ENCODE peak calls at places on chromosomes 12 and 14, in seven cellular contexts. S is PC-3, B is tibial artery, H is heart right ventricle, N is lower lobe of right lung, W is H9, T is MCF 10A. P is an unnamed sample.

GRCh38 chr14:88352299-88353097 is 29.4 kb upstream of the KCNK10 start:
- DNase-seq in S (peak), N (no peak), B (no peak), W (no peak), H (no peak), T (no peak), P (no peak)

GRCh38 chr14:24179961-24180726 is 8.3 kb downstream of the REC8 start:
- DNase-seq in S (peak), W (no peak), B (no peak), N (no peak), H (no peak), T (no peak), P (peak)

GRCh38 chr14:65184032-65184764 is 81.9 kb upstream of the MAX start:
- DNase-seq in B (no peak), T (no peak), N (no peak), W (no peak), S (peak), H (no peak), P (peak)

GRCh38 chr14:52875707-52876106 is 75.1 kb downstream of the FERMT2 start:
- DNase-seq in H (no peak), S (no peak), N (no peak), B (no peak), W (no peak), T (no peak), P (no peak)

GRCh38 chr12:59733200-59733599 is 137.4 kb downstream of the SLC16A7 start:
- DNase-seq in S (no peak), H (no peak), B (no peak), T (no peak), W (no peak), N (no peak), P (no peak)

GRCh38 chr12:55717397-55718007 is 1.7 kb downstream of the BLOC1S1 start:
- DNase-seq in N (no peak), W (no peak), T (no peak), B (no peak), H (no peak), S (peak), P (peak)

GRCh38 chr12:100266163-100266801 is 597 bp downstream of the DEPDC4 start:
- DNase-seq in H (no peak), S (no peak), N (no peak), W (no peak), B (no peak), T (no peak), P (no peak)

GRCh38 chr12:28799337-28799736 is 349.7 kb upstream of the FAR2 start:
- DNase-seq in N (peak), S (peak), T (no peak), B (no peak), W (no peak), H (no peak), P (no peak)

GRCh38 chr12:3117628-3118027 is 40.4 kb downstream of the TSPAN9 start:
- DNase-seq in W (no peak), H (no peak), S (peak), T (peak), B (no peak), N (no peak), P (peak)

GRCh38 chr12:124488520-124488919 is 78.9 kb downstream of the NCOR2 start:
- DNase-seq in H (no peak), N (no peak), S (no peak), W (no peak), B (no peak), T (no peak), P (no peak)

GRCh38 chr14:93056840-93057585 is 58.7 kb downstream of the ITPK1 start:
- DNase-seq in N (no peak), S (no peak), H (no peak), B (peak), T (no peak), W (no peak), P (peak)

GRCh38 chr12:112241176-112241575 is 115.8 kb downstream of the TRAFD1 start:
- DNase-seq in N (no peak), W (no peak), S (no peak), B (no peak), H (no peak), T (no peak), P (no peak)

GRCh38 chr12:66692170-66692569 is 13.3 kb upstream of the GRIP1 start:
- DNase-seq in N (no peak), T (no peak), W (no peak), S (no peak), B (no peak), H (no peak), P (no peak)

GRCh38 chr12:72523754-72524153 is 251.6 kb downstream of the TRHDE start:
- DNase-seq in B (no peak), T (no peak), N (no peak), H (no peak), S (no peak), W (no peak), P (no peak)

GRCh38 chr12:31224768-31225448 is 101.0 kb downstream of the SINHCAF start:
- DNase-seq in W (no peak), S (no peak), H (no peak), T (no peak), B (no peak), N (no peak), P (no peak)

GRCh38 chr12:49585477-49586445 is 17.8 kb upstream of the MCRS1 start:
- DNase-seq in T (no peak), B (no peak), N (no peak), S (no peak), W (no peak), H (no peak), P (no peak)

GRCh38 chr14:98959958-98960616 is 311.9 kb downstream of the BCL11B start:
- DNase-seq in W (peak), T (no peak), S (no peak), N (no peak), B (no peak), H (no peak), P (no peak)

GRCh38 chr12:53071591-53072551 is 7.3 kb downstream of the SPRYD3 start:
- DNase-seq in S (no peak), N (no peak), W (peak), H (peak), B (peak), T (no peak), P (no peak)

GRCh38 chr14:99562848-99563748 is 40.9 kb downstream of the CCDC85C start:
- DNase-seq in W (peak), H (peak), S (peak), T (peak), N (peak), B (peak), P (no peak)

GRCh38 chr12:106897082-106897481 is 58.6 kb upstream of the TMEM263 start:
- DNase-seq in S (peak), B (no peak), N (no peak), W (no peak), T (peak), H (no peak), P (peak)

GRCh38 chr14:23567186-23568020 is at the start of gene AP1G2:
- DNase-seq in B (peak), H (peak), W (peak), S (peak), T (peak), N (peak), P (peak)

GRCh38 chr14:99502989-99503421 is 21.8 kb downstream of the CCNK start:
- DNase-seq in H (no peak), W (peak), T (no peak), S (no peak), N (no peak), B (no peak), P (no peak)

GRCh38 chr14:28608438-28608837 is 158.1 kb upstream of the FOXG1 start:
- DNase-seq in S (no peak), B (no peak), H (no peak), T (no peak), W (no peak), N (no peak), P (no peak)

GRCh38 chr12:55736076-55736475 is 6.8 kb upstream of the GDF11 start:
- DNase-seq in W (no peak), H (no peak), B (no peak), N (no peak), T (no peak), S (no peak), P (no peak)

GRCh38 chr12:26029741-26030033 is 71.2 kb downstream of the RASSF8 start:
- DNase-seq in B (no peak), S (no peak), T (no peak), H (no peak), W (no peak), N (no peak), P (no peak)

GRCh38 chr14:22386924-22387775 is 201.9 kb downstream of the DAD1 start:
- DNase-seq in B (no peak), S (peak), N (peak), W (peak), H (peak), T (peak), P (peak)

GRCh38 chr12:62438098-62438692 is 28.4 kb upstream of the MON2 start:
- DNase-seq in W (no peak), T (peak), B (no peak), H (peak), S (peak), N (no peak), P (peak)

GRCh38 chr12:42091769-42092168 is 52.9 kb downstream of the GXYLT1 start:
- DNase-seq in S (no peak), B (no peak), H (no peak), T (no peak), N (no peak), W (no peak), P (no peak)

GRCh38 chr12:103495783-103496456 is at the start of gene C12orf42:
- DNase-seq in H (no peak), W (peak), T (peak), B (no peak), S (peak), N (peak), P (peak)

GRCh38 chr12:48525332-48525731 is at the start of gene OR8S1:
- DNase-seq in S (no peak), T (no peak), N (no peak), W (no peak), B (no peak), H (no peak), P (no peak)

GRCh38 chr12:79549531-79550271 is 141.1 kb downstream of the PAWR start:
- DNase-seq in B (no peak), N (no peak), H (no peak), W (no peak), S (no peak), T (no peak), P (no peak)

GRCh38 chr14:73323889-73324535 is 86.7 kb downstream of the PAPLN start:
- DNase-seq in N (no peak), H (no peak), T (no peak), S (no peak), W (no peak), B (no peak), P (no peak)

GRCh38 chr12:44875954-44876553 is at the start of gene NELL2:
- DNase-seq in B (peak), H (no peak), T (peak), S (peak), N (peak), W (peak), P (no peak)

GRCh38 chr14:88985654-88986053 is 161.2 kb downstream of the TTC8 start:
- DNase-seq in S (no peak), H (no peak), T (no peak), B (no peak), W (no peak), N (no peak), P (no peak)

DNA sequence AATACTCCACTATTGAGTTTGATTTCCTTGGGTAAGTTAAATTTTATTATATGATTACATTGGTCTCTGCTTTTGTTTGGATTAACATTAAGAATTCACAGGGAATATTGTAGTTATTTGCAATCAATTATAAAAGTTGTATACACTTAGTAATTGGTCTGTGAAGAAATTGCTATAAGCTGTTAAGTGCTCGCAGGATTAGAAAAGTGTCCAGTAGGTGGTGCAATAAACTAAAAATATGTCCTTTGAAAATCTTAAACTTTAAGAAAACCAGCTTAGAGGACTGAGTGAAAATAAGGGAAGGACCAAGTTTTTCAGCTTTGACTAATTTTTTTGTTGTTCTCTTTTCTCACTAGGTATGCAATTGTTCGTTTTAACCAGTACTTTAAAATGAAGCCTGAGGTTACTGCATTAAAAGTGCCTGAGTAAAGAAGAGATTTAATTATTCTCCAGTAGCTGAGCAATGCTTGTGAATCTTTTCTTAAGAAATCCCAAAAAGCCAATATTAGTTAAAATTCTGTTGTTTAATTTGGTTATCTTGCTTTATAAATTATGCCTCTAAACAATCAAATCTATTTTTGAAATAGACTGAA is 59.7 kb downstream of the ETNK1 start:
- DNase-seq in S (peak), N (no peak), H (no peak), W (no peak), B (no peak), T (peak), P (peak)
- TF ChIP-seq CTCF in S (peak), N (peak), H (peak), W (peak), B (peak), T (peak), P (peak)

GRCh38 chr14:59788176-59788575 is 82.4 kb downstream of the RTN1 start:
- DNase-seq in T (no peak), S (no peak), W (no peak), B (no peak), H (no peak), N (no peak), P (no peak)

GRCh38 chr14:59787045-59787674 is 83.4 kb downstream of the RTN1 start:
- DNase-seq in H (no peak), S (no peak), W (peak), T (no peak), N (no peak), B (no peak), P (no peak)
- TF ChIP-seq CTCF in H (no peak), S (no peak), W (peak), T (no peak), N (no peak), B (no peak), P (no peak)

GRCh38 chr14:106141242-106142220 is 615.1 kb downstream of the TMEM121 start:
- DNase-seq in H (no peak), T (no peak), N (no peak), B (no peak), W (no peak), S (no peak), P (no peak)
- TF ChIP-seq CTCF in H (no peak), T (peak), N (no peak), B (no peak), W (no peak), S (peak), P (no peak)

DNA sequence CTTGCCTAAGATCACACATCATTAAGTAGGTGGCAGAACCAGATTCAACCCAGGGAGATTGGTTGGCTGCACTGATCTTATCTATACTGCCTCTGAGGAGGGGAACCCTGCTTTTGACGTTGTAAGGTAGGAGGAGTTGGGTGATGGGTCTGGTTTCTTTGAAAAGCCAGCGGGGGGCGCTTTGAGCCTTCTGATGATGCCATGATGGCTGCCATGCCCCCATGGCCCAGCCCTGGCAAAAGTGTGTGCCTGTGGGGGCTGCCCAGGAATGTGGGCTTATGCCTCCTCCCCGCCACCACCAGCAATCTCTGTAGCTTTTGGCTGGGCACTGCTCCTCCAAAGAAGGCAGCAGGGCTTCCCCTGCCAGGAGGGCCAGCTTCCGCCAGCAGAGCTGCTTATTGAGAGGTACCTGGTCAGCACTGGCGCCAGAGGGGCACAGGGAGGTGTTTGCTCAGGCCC is 224.3 kb downstream of the SLC41A2 start:
- DNase-seq in H (no peak), N (peak), W (peak), B (peak), S (peak), T (peak), P (no peak)
- TF ChIP-seq CTCF in H (peak), N (peak), W (peak), B (peak), S (peak), T (no peak), P (peak)

GRCh38 chr12:46258129-46258528 is 10.7 kb downstream of the SLC38A1 start:
- DNase-seq in T (no peak), H (no peak), N (no peak), W (no peak), B (no peak), S (no peak), P (no peak)
- TF ChIP-seq CTCF in T (no peak), H (no peak), N (no peak), W (no peak), B (no peak), S (no peak), P (no peak)

DNA sequence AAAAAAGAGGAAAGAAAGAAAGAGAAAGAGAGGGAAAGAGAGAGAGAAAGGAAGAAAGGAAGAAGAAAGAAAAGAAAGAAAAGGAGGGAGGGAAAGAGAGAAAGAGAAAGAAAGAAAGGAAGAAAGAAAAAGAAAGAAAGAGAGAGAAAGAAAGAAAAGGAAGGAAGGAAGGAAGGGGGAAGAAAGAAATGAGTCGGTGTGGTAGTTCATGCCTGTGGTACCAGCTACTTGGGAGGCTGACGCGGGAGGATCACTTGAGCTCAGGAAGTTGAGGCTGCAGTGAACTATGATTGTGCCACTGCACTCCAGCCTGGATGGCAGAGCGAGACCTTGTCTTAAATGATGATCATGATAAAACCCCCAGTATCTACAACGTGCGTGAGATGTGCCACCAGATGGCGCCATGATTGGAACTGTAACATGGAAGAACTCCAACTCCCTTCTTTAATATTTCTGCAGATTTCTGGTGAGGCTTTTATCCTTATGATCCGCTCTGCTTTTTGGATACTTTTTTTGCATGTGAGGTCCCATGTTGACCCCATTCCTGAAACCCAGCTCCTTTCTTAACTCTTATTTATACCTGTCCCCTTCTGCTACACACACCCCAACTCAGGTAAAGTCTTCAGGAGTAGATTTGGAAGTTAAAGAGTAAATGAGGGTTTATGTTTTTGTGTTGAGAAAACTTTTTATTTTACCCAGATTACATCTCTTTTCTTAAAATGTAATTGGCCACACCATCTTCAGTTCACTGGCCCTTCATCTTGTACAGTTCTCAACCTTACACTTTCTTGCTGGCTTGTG is 25.6 kb downstream of the RNASE10 start:
- DNase-seq in S (peak), N (peak), T (peak), H (peak), B (peak), W (peak), P (peak)
- TF ChIP-seq CTCF in S (peak), N (peak), T (peak), H (peak), B (peak), W (peak), P (peak)